ENCODE peak calls at places on chromosome 7, in five cellular contexts. P is mesendoderm, F is IMR-90, A is H9, N is mesenchymal stem cell. G is an unnamed sample.

GRCh38 chr7:157585113-157585861 is 248.5 kb downstream of the DNAJB6 start:
- DNase-seq in P (no peak), F (no peak), A (no peak), N (no peak), G (no peak)

GRCh38 chr7:143069912-143070500 is 17.9 kb downstream of the OR6V1 start:
- DNase-seq in P (peak), F (no peak), A (no peak), N (no peak), G (no peak)

GRCh38 chr7:6442114-6442513 is 5.6 kb downstream of the DAGLB start:
- DNase-seq in P (no peak), F (peak), A (no peak), N (peak), G (no peak)

GRCh38 chr7:75906991-75907667 is 7.8 kb upstream of the POR start:
- DNase-seq in P (no peak), F (no peak), A (no peak), N (no peak), G (no peak)

GRCh38 chr7:112930787-112931186 is 140.6 kb upstream of the TMEM168 start:
- DNase-seq in P (no peak), F (peak), A (no peak), N (peak), G (no peak)

GRCh38 chr7:143250822-143251221 is 12.4 kb upstream of the GSTK1 start:
- DNase-seq in P (no peak), F (no peak), A (no peak), N (no peak), G (no peak)

GRCh38 chr7:149422065-149422913 is 38.6 kb downstream of the ZNF777 start:
- DNase-seq in P (peak), F (peak), A (peak), N (peak), G (peak)

GRCh38 chr7:117217121-117217520 is 105.7 kb downstream of the WNT2 start:
- DNase-seq in P (no peak), F (no peak), A (no peak), N (no peak), G (no peak)

GRCh38 chr7:18513343-18513742 is 17.8 kb downstream of the HDAC9 start:
- DNase-seq in P (peak), F (no peak), A (peak), N (no peak), G (no peak)

GRCh38 chr7:130298079-130298478 is 5.1 kb downstream of the CPA4 start:
- DNase-seq in P (no peak), F (no peak), A (no peak), N (no peak), G (no peak)

GRCh38 chr7:84041649-84042048 is 152.9 kb downstream of the SEMA3A start:
- DNase-seq in P (no peak), F (no peak), A (no peak), N (no peak), G (no peak)

GRCh38 chr7:65265959-65266519 is 107.6 kb upstream of the ZNF92 start:
- DNase-seq in P (no peak), F (no peak), A (no peak), N (no peak), G (no peak)
- H2AK5ac ChIP-seq in P (peak), F (no peak), A (no peak), N (no peak), G (peak)

DNA sequence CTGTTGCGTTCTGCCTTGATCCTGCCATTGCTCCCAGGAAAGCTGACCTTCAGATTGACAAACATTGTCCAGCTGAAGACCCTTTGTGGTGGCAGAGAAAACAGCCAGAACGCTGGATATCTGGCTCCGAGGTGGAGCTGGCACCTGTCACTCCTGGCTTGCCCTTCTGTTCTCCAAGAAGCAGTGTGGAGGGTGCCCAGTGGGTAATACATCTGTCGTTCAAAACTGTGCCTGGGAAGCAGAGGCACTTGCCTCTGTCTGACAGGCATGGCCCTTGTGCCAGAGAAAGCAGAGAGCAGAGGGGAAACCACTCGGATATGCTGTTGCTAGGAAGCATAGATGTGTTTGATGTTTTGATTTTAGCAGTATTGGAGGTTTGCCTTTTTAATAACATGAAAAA is 231.4 kb downstream of the BMPER start:
- DNase-seq in P (no peak), F (no peak), A (no peak), N (no peak), G (no peak)
- H2BK15ac ChIP-seq in P (no peak), F (no peak), A (no peak), N (no peak), G (no peak)

GRCh38 chr7:192035-192649 is at the start of gene FAM20C:
- DNase-seq in P (peak), F (peak), A (peak), N (peak), G (peak)

GRCh38 chr7:191105-192034 is 1.0 kb upstream of the FAM20C start:
- DNase-seq in P (peak), F (peak), A (no peak), N (peak), G (no peak)

GRCh38 chr7:194257-194995 is 2.1 kb downstream of the FAM20C start:
- DNase-seq in P (peak), F (peak), A (peak), N (peak), G (no peak)

GRCh38 chr7:193538-194256 is 1.3 kb downstream of the FAM20C start:
- DNase-seq in P (peak), F (no peak), A (no peak), N (peak), G (no peak)

DNA sequence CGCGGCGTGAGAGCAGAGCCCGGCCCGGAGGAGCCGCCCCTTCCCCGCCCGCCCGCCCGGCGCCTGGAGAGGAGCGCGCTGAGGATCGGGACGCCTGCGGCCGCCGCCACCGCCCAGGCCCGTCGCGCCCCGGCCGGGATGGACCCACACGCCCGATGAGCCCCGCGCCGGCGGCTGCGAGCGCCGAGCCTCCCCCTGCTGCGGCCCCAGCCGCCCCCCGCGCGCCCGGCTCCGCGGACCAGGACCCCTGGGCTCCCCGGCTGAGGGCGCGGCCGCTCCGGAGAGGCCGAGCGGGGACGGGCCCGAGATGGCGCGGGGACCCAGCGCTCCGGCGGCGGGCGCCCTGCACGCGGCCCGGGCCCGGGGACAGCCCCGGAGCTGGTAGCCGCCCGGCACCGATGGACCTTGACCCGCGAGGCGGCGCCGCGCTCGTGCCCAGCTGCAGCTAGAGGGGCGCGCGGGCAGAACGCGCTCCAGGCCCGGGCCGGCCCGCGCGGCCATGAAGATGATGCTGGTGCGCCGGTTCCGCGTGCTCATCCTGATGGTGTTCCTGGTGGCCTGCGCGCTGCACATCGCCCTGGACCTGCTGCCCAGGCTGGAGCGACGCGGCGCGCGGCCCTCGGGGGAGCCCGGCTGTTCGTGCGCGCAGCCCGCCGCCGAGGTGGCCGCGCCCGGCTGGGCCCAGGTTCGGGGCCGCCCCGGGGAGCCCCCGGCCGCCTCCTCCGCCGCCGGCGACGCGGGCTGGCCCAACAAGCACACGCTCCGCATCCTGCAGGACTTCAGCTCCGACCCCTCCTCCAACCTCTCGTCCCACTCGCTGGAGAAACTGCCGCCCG is 548 bp downstream of the FAM20C start:
- DNase-seq in P (peak), F (peak), A (no peak), N (peak), G (no peak)
- H3K4me2 ChIP-seq in P (peak), F (peak), A (peak), N (peak), G (peak)

DNA sequence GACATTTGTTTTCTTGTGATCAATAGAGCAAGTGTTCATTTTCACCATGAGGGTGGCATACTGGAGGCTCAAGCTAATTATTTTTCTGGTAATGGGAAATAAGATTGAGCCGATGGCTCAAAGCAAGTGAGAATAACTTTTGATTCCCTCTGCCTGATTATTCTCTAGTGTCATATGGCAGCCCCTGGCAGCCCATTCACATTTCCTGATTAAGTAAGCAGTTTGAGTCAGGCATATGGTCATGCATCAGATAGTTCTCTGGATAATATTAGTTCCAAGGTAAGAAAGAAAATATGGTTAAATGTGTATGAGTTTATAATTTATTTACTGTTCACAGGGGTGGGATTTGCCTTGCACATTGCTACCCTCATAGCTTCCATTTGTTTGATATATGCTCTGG is 109.2 kb downstream of the DYNC1I1 start:
- DNase-seq in P (no peak), F (no peak), A (no peak), N (no peak), G (no peak)
- H2AK5ac ChIP-seq in P (no peak), F (no peak), A (no peak), N (no peak), G (no peak)

GRCh38 chr7:101066141-101066857 is 19.0 kb upstream of the TRIM56 start:
- DNase-seq in P (peak), F (no peak), A (no peak), N (peak), G (no peak)
- H2BK15ac ChIP-seq in P (no peak), F (no peak), A (no peak), N (no peak), G (no peak)

DNA sequence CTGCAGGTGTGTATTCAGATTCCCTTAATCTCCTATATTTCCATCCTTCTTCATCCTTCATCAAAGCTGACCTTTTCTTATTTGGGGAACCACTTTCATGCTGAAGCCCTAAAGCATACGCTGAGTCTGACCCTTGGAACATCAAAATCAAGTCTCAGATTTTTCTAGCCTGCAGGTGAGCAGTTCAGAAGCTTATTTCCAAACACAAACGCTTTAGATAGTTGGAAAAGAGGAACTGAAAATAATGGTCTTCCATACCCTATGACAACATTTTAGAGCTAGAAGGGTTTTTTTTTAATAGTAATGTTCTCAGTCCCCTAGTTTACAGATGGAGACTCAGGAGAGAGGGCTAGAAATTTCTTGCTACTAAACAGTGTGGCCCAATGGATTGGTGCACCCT is 1.6 kb upstream of the AGK start:
- DNase-seq in P (no peak), F (no peak), A (no peak), N (no peak), G (no peak)
- H3K4me2 ChIP-seq in P (no peak), F (no peak), A (no peak), N (no peak), G (no peak)

GRCh38 chr7:36710186-36710813 is 14.0 kb downstream of the AOAH start:
- DNase-seq in P (no peak), F (no peak), A (no peak), N (no peak), G (no peak)
- H2AK5ac ChIP-seq in P (no peak), F (no peak), A (no peak), N (no peak), G (no peak)

DNA sequence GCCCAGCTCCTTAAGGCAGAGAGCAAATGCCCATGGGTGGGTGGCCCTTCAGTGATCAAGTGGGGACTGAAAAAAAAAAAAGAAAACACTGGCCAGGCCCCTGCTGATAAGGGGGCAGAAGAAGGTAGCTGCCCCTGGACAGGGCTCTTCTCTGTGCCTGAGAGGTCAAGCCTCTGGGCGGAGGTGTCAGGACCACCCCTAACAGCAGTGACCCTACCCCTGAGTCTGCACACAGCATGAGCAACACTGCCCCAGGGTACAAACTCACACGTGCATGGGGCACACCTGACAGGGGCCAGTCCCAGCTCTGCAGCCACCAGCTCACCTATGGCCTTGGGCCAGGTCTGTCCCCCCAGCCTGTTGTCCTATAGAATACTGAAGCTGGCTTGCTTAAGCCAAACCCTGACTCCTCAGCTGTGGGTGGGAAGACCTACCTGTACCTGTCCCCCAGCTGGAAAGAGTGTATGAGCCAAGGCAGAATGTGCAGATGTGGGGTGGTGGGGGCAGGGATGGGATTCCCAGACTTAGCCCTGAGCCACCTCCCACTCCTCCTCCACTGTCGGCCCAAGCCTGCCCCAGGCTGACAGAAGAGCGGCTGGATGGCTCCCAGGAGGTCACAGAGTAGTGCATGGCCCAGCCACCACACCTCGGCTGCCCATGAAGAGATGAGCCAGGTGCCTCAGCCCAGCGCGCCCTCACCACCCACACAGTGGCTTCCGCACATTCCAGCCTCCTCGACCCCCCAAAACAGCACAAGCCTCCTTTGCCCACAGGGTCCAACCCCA is 23.7 kb downstream of the KCNH2 start:
- DNase-seq in P (no peak), F (no peak), A (no peak), N (no peak), G (no peak)
- H2BK15ac ChIP-seq in P (no peak), F (no peak), A (no peak), N (no peak), G (peak)

G was measured in neuronal stem cell.